ENCODE peak calls at places on chromosomes 7 and 10, in four cellular contexts. One of them, this sample, is unnamed.

GRCh38 chr7:123944395-123944794 is 19.4 kb downstream of the SPAM1 start:
- DNase-seq in A549: no peak
- DNase-seq in WTC11: no peak
- DNase-seq in K562: no peak
- DNase-seq in this sample: no peak

GRCh38 chr10:20922033-20922432 is 24.9 kb upstream of the NEBL start:
- DNase-seq in A549: no peak
- DNase-seq in WTC11: no peak
- DNase-seq in K562: no peak
- DNase-seq in this sample: no peak

GRCh38 chr10:13206091-13206490 is 28.1 kb downstream of the UCMA start:
- DNase-seq in A549: no peak
- DNase-seq in WTC11: no peak
- DNase-seq in K562: no peak
- DNase-seq in this sample: no peak

GRCh38 chr10:44316187-44316921 is 68.5 kb downstream of the CXCL12 start:
- DNase-seq in A549: no peak
- DNase-seq in WTC11: peak
- DNase-seq in K562: peak
- DNase-seq in this sample: no peak

GRCh38 chr7:137916564-137916963 is 69.8 kb upstream of the DGKI start:
- DNase-seq in A549: no peak
- DNase-seq in WTC11: no peak
- DNase-seq in K562: no peak
- DNase-seq in this sample: no peak

GRCh38 chr10:78302989-78303854 is 269.6 kb downstream of the RPS24 start:
- DNase-seq in A549: peak
- DNase-seq in WTC11: peak
- DNase-seq in K562: peak
- DNase-seq in this sample: peak

GRCh38 chr10:24237801-24238390 is 29.0 kb downstream of the KIAA1217 start:
- DNase-seq in A549: no peak
- DNase-seq in WTC11: no peak
- DNase-seq in K562: no peak
- DNase-seq in this sample: peak

GRCh38 chr10:117552156-117552620 is 9.6 kb downstream of the EMX2 start:
- DNase-seq in A549: no peak
- DNase-seq in WTC11: peak
- DNase-seq in K562: no peak
- DNase-seq in this sample: no peak

GRCh38 chr10:89633484-89633883 is 11.6 kb downstream of the PANK1 start:
- DNase-seq in A549: no peak
- DNase-seq in WTC11: no peak
- DNase-seq in K562: no peak
- DNase-seq in this sample: peak

GRCh38 chr7:100726998-100727761 is 6.2 kb upstream of the ZAN start:
- DNase-seq in A549: no peak
- DNase-seq in WTC11: no peak
- DNase-seq in K562: no peak
- DNase-seq in this sample: peak

GRCh38 chr7:149707448-149707886 is 65.9 kb downstream of the ZNF467 start:
- DNase-seq in A549: no peak
- DNase-seq in WTC11: no peak
- DNase-seq in K562: peak
- DNase-seq in this sample: peak

GRCh38 chr10:73576178-73576889 is 14.8 kb downstream of the USP54 start:
- DNase-seq in A549: no peak
- DNase-seq in WTC11: no peak
- DNase-seq in K562: no peak
- DNase-seq in this sample: peak

GRCh38 chr10:69337312-69338132 is 59.2 kb downstream of the HK1 start:
- DNase-seq in A549: no peak
- DNase-seq in WTC11: no peak
- DNase-seq in K562: no peak
- DNase-seq in this sample: no peak

GRCh38 chr7:153524070-153524601 is 528.1 kb upstream of the DPP6 start:
- DNase-seq in A549: no peak
- DNase-seq in WTC11: no peak
- DNase-seq in K562: no peak
- DNase-seq in this sample: no peak

GRCh38 chr10:89207181-89207800 is at the start of gene CH25H:
- DNase-seq in A549: peak
- DNase-seq in WTC11: peak
- DNase-seq in K562: no peak
- DNase-seq in this sample: no peak

GRCh38 chr10:24873281-24873683 is 79.1 kb downstream of the PRTFDC1 start:
- DNase-seq in A549: no peak
- DNase-seq in WTC11: no peak
- DNase-seq in K562: no peak
- DNase-seq in this sample: peak

GRCh38 chr7:157709531-157710251 is 372.9 kb downstream of the DNAJB6 start:
- DNase-seq in A549: no peak
- DNase-seq in WTC11: peak
- DNase-seq in K562: no peak
- DNase-seq in this sample: no peak
- TF ChIP-seq NR3C1 in A549: no peak
- TF ChIP-seq NR3C1 in WTC11: no peak
- TF ChIP-seq NR3C1 in K562: no peak
- TF ChIP-seq NR3C1 in this sample: no peak

DNA sequence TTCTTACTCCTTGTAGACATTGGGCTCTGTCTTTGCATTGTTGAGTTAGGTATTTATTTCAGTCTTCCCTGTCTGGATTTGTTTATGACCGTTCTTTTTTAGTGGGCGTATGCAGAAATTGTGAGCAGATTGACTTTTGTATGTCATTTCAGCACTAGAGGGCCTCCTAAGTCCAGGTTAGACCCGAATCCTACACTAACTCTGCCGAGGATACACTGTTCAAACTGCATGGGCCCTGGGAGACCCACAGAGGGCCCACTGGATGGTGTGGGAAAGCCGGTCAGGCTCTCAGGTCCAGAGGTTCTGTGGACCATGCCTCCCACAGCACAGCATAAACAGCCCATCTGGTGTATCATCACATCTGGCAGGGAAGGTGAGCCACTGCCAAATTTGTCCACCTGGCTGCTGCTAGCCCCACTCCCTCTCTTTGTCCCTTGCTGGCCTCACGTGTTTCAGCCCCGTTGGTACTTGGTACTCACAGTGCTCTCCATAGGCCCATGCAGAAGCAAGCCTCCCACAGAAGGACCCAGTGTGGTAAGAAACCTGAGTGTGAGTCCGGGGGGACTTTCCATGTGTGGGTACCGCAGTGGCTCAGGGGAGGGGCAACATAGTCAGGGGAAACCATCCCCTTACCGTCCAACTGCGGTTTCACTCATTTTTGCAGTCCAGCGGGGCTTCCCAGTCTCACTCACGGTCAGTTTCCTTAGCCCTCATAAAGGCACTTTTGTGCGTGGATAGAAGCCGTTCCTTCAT is 112.8 kb downstream of the APBB1IP start:
- DNase-seq in A549: no peak
- DNase-seq in WTC11: peak
- DNase-seq in K562: peak
- DNase-seq in this sample: peak
- TF ChIP-seq NR3C1 in A549: no peak
- TF ChIP-seq NR3C1 in WTC11: no peak
- TF ChIP-seq NR3C1 in K562: no peak
- TF ChIP-seq NR3C1 in this sample: no peak

GRCh38 chr7:641966-642365 is 84.5 kb upstream of the DNAAF5 start:
- DNase-seq in A549: no peak
- DNase-seq in WTC11: no peak
- DNase-seq in K562: no peak
- DNase-seq in this sample: no peak

GRCh38 chr7:645606-646005 is 80.9 kb upstream of the DNAAF5 start:
- DNase-seq in A549: no peak
- DNase-seq in WTC11: no peak
- DNase-seq in K562: no peak
- DNase-seq in this sample: no peak

GRCh38 chr7:641269-641671 is 85.2 kb upstream of the DNAAF5 start:
- DNase-seq in A549: no peak
- DNase-seq in WTC11: no peak
- DNase-seq in K562: no peak
- DNase-seq in this sample: no peak

GRCh38 chr7:646951-647350 is 79.5 kb upstream of the DNAAF5 start:
- DNase-seq in A549: no peak
- DNase-seq in WTC11: no peak
- DNase-seq in K562: no peak
- DNase-seq in this sample: no peak

GRCh38 chr7:644381-645305 is 81.9 kb upstream of the DNAAF5 start:
- DNase-seq in A549: no peak
- DNase-seq in WTC11: no peak
- DNase-seq in K562: no peak
- DNase-seq in this sample: no peak
- TF ChIP-seq NR3C1 in A549: no peak
- TF ChIP-seq NR3C1 in WTC11: no peak
- TF ChIP-seq NR3C1 in K562: no peak
- TF ChIP-seq NR3C1 in this sample: no peak

GRCh38 chr10:61900829-61901783 is at the start of gene ARID5B:
- DNase-seq in A549: peak
- DNase-seq in WTC11: peak
- DNase-seq in K562: peak
- DNase-seq in this sample: peak
- TF ChIP-seq NR3C1 in A549: no peak
- TF ChIP-seq NR3C1 in WTC11: no peak
- TF ChIP-seq NR3C1 in K562: no peak
- TF ChIP-seq NR3C1 in this sample: no peak

DNA sequence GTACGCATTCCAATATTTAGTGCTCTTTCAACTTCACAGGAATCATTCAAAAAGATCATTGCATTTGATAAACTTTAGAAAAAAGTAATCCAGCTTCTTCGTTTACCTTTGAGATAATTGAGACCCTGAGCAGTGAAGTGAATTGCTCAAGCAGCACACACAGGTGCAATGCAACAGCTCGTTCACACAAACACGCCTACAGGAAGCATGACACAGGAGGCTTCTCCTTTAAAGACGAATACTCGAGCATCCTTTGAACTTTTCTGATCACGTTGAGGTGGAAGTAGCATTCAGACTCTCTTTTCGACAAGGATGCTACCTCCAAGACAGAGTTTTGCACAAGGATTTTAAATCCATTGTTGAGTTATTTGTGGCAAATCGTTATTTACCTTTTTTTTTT is 18.0 kb upstream of the RSU1 start:
- DNase-seq in A549: no peak
- DNase-seq in WTC11: no peak
- DNase-seq in K562: no peak
- DNase-seq in this sample: no peak
- TF ChIP-seq NR3C1 in A549: no peak
- TF ChIP-seq NR3C1 in WTC11: no peak
- TF ChIP-seq NR3C1 in K562: no peak
- TF ChIP-seq NR3C1 in this sample: no peak

DNA sequence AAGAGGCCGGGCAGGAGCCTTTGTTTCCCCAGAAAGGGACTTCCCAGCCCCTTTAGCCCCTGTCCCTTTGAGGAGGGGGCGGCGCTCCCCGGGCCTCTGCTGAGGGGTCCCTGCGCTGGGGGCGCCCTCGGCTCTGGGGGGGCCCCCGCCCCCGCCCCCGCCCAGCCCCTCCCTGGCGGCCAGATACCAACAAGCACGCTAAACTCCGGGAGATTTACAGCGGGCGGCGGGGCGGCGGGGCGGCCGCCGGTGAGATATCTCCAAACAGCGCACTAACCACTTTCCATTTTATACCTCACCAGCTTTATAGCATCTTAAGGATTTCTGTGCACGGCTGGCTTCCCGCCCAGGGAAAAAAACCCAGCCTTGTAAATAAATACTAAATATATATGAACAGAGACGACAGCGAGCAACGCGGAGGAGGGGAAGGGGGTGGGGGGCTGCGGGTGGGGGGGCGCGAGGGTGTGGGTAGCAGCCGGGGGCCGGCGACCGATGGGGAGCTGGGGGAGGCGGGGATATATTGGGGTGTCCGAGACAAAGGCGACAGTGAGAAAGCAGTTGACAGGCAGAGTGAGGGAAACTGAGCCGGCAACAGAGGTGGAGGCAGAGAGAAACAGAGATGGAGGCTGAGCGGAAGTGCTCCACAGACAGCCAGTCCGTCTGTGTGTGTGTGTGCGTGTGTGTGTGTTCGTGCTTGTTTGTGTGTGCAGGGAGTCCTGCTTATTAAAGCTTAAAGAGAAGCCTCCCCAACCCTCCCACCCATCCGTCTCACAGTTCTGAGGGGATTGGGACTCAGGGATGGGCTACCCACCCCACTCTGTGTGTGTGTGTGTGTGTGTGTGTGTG is 85.8 kb downstream of the HIF1AN start:
- DNase-seq in A549: no peak
- DNase-seq in WTC11: no peak
- DNase-seq in K562: no peak
- DNase-seq in this sample: no peak
- TF ChIP-seq NR3C1 in A549: no peak
- TF ChIP-seq NR3C1 in WTC11: no peak
- TF ChIP-seq NR3C1 in K562: no peak
- TF ChIP-seq NR3C1 in this sample: no peak

GRCh38 chr7:44727346-44728262 is 21.0 kb upstream of the ZMIZ2 start:
- DNase-seq in A549: no peak
- DNase-seq in WTC11: no peak
- DNase-seq in K562: no peak
- DNase-seq in this sample: no peak
- TF ChIP-seq NR3C1 in A549: no peak
- TF ChIP-seq NR3C1 in WTC11: no peak
- TF ChIP-seq NR3C1 in K562: no peak
- TF ChIP-seq NR3C1 in this sample: no peak

DNA sequence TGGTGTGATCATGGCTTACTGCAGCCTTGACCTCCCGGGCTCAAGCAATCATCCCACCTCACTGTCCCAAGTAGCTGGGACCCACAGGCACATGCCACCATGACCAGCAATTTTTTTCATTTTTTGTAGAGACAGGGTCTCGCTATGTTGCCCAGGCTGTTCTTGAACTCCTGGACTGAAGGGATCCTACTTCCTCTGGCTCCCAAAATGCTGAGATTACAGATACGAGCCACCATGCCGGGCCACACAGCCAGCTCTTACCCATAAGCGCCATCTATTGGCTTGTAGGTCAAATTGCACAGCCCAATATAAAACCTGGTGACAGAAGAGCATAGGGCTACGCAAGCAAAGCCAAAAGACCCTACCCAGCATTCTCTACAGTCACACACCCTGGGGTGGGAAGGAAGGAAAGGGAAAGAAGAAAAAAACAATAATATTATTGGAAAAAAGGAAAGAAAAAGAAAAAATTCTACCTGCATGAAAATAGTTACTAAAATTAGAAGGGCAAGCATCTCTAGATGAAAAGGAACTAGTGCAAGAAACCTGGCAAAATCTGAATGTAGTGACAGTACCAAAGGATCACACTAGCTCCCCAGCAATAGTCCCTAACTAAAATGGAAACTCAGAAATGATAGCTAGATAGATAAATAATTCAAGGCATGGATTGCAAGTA is 29.4 kb upstream of the AMPH start:
- DNase-seq in A549: peak
- DNase-seq in WTC11: peak
- DNase-seq in K562: peak
- DNase-seq in this sample: peak
- TF ChIP-seq NR3C1 in A549: no peak
- TF ChIP-seq NR3C1 in WTC11: no peak
- TF ChIP-seq NR3C1 in K562: no peak
- TF ChIP-seq NR3C1 in this sample: no peak